ENCODE peak calls at places on chromosomes 16 and 17, in eight cellular contexts. E is stimulated activated CD8-positive, alpha-beta memory T cell treated with anti-CD3 and anti-CD28 coated beads, Interleukin-12 subunit alpha, Interleukin-12 subunit beta, amount 100 ng/mL, for 4 hours; S is stimulated activated CD4-positive, alpha-beta T cell treated with anti-CD3 and anti-CD28 coated beads, Interleukin-4, amount 100 ng/mL, for 1 hour; J is astrocyte of the cerebellum; Q is non-pigmented ciliary epithelial cell; U is GM04504; O is psoas muscle; L is AG08395. M is an unnamed sample.

GRCh38 chr17:78442648-78443128 is 64.2 kb downstream of the PGS1 start:
- DNase-seq in E (peak), S (no peak), J (no peak), Q (no peak), U (no peak), O (peak), L (no peak), M (no peak)

GRCh38 chr17:80968602-80969029 is 23.0 kb upstream of the CHMP6 start:
- DNase-seq in E (no peak), S (no peak), J (no peak), Q (no peak), U (peak), O (peak), L (peak), M (peak)

GRCh38 chr17:32491371-32492280 is 4.8 kb downstream of the CDK5R1 start:
- DNase-seq in E (no peak), S (peak), J (no peak), Q (no peak), U (no peak), O (no peak), L (no peak), M (no peak)

GRCh38 chr17:71232801-71233559 is 887.8 kb upstream of the SOX9 start:
- DNase-seq in E (no peak), S (no peak), J (no peak), Q (no peak), U (no peak), O (no peak), L (no peak), M (peak)

GRCh38 chr16:86710602-86710950 is 132.2 kb downstream of the FOXL1 start:
- DNase-seq in E (no peak), S (no peak), J (no peak), Q (no peak), U (no peak), O (no peak), L (no peak), M (no peak)

GRCh38 chr17:17714261-17714866 is 33.1 kb downstream of the RAI1 start:
- DNase-seq in E (no peak), S (no peak), J (no peak), Q (no peak), U (no peak), O (no peak), L (no peak), M (no peak)

GRCh38 chr16:67311607-67312449 is 14.7 kb downstream of the KCTD19 start:
- DNase-seq in E (peak), S (peak), J (peak), Q (peak), U (peak), O (peak), L (peak), M (peak)

GRCh38 chr17:29582254-29582765 is 7.1 kb downstream of the GIT1 start:
- DNase-seq in E (no peak), S (no peak), J (no peak), Q (no peak), U (no peak), O (no peak), L (no peak), M (no peak)

GRCh38 chr16:89183463-89183862 is 11.9 kb downstream of the CDH15 start:
- DNase-seq in E (no peak), S (no peak), J (no peak), Q (no peak), U (no peak), O (peak), L (no peak), M (no peak)

GRCh38 chr17:80084773-80085172 is 16.6 kb upstream of the GAA start:
- DNase-seq in E (no peak), S (no peak), J (no peak), Q (no peak), U (no peak), O (no peak), L (no peak), M (no peak)

GRCh38 chr17:4150106-4150505 is 7.1 kb downstream of the CYB5D2 start:
- DNase-seq in E (no peak), S (no peak), J (no peak), Q (no peak), U (no peak), O (no peak), L (no peak), M (peak)

M was measured in foreskin fibroblast.